ENCODE peak calls at places on chromosomes 7 and 10, in five cellular contexts. P is heart right ventricle, M is foreskin fibroblast, Q is HCT116, J is A549. H is an unnamed sample.

GRCh38 chr10:75508239-75508813 is 76.9 kb downstream of the LRMDA start:
- DNase-seq in P (no peak), M (peak), J (no peak), Q (no peak), H (no peak)

GRCh38 chr7:139734395-139734794 is 43.4 kb downstream of the HIPK2 start:
- DNase-seq in M (peak), Q (no peak), P (no peak), J (no peak), H (no peak)

GRCh38 chr10:114404171-114405010 is at the start of gene AFAP1L2:
- DNase-seq in P (peak), J (peak), M (peak), Q (no peak), H (peak)

GRCh38 chr10:115093286-115093775 is at the start of gene ATRNL1:
- DNase-seq in J (no peak), P (peak), Q (no peak), M (peak), H (peak)

GRCh38 chr10:129637010-129637409 is 170.0 kb downstream of the MGMT start:
- DNase-seq in Q (no peak), P (no peak), M (no peak), J (no peak), H (no peak)

GRCh38 chr7:54664235-54665228 is 94.5 kb downstream of the SEC61G start:
- DNase-seq in J (peak), P (peak), Q (no peak), M (peak), H (no peak)

GRCh38 chr10:17737021-17737965 is 14.7 kb upstream of the TMEM236 start:
- DNase-seq in Q (no peak), P (peak), M (peak), J (peak), H (no peak)

GRCh38 chr10:27998178-27998953 is 513 bp downstream of the ODAD2 start:
- DNase-seq in J (no peak), P (peak), M (peak), Q (no peak), H (peak)

GRCh38 chr7:151411551-151411950 is 1.7 kb upstream of the WDR86 start:
- DNase-seq in M (no peak), Q (no peak), J (no peak), P (no peak), H (no peak)

GRCh38 chr10:97736403-97736901 is 476 bp upstream of the ZFYVE27 start:
- DNase-seq in J (no peak), M (no peak), P (no peak), Q (no peak), H (no peak)

GRCh38 chr7:99357701-99358490 is 16.6 kb upstream of the ARPC1B start:
- DNase-seq in Q (no peak), J (no peak), P (no peak), M (no peak), H (peak)

GRCh38 chr10:22148956-22149355 is 68.9 kb downstream of the EBLN1 start:
- DNase-seq in J (no peak), P (no peak), M (peak), Q (no peak), H (no peak)

GRCh38 chr10:70940834-70941568 is 52.6 kb upstream of the PCBD1 start:
- DNase-seq in J (no peak), M (peak), P (peak), Q (no peak), H (no peak)

GRCh38 chr10:124225468-124226270 is 132.3 kb upstream of the CHST15 start:
- DNase-seq in Q (no peak), P (no peak), J (no peak), M (no peak), H (no peak)

GRCh38 chr10:97117372-97117771 is 68.4 kb downstream of the SLIT1 start:
- DNase-seq in M (peak), J (peak), Q (peak), P (no peak), H (no peak)

GRCh38 chr7:64875658-64876406 is 27.2 kb upstream of the ZNF273 start:
- DNase-seq in M (no peak), P (no peak), Q (no peak), J (no peak), H (no peak)

GRCh38 chr10:58700576-58700975 is 187.9 kb downstream of the BICC1 start:
- DNase-seq in J (no peak), M (peak), Q (no peak), P (no peak), H (no peak)

GRCh38 chr7:7816816-7817536 is 98.6 kb upstream of the RPA3 start:
- DNase-seq in M (no peak), P (no peak), J (no peak), Q (no peak), H (no peak)

GRCh38 chr7:351256-351655 is 61.3 kb downstream of the FOXL3 start:
- DNase-seq in M (no peak), Q (no peak), P (peak), J (no peak), H (no peak)

GRCh38 chr7:27165089-27165654 is at the start of gene HOXA9:
- DNase-seq in Q (peak), M (peak), P (no peak), J (no peak), H (peak)

GRCh38 chr10:44937201-44938005 is 22.2 kb upstream of the RASSF4 start:
- DNase-seq in Q (no peak), P (no peak), J (no peak), M (peak), H (peak)

GRCh38 chr10:71236286-71236685 is 23.9 kb downstream of the UNC5B start:
- DNase-seq in Q (no peak), J (no peak), P (no peak), M (peak), H (no peak)

GRCh38 chr7:13111230-13111629 is 423.8 kb downstream of the ARL4A start:
- DNase-seq in P (no peak), J (no peak), Q (peak), M (peak), H (no peak)

GRCh38 chr7:79241288-79242055 is 212.0 kb downstream of the MAGI2 start:
- DNase-seq in P (no peak), M (peak), J (no peak), Q (no peak), H (no peak)

GRCh38 chr10:46084321-46085165 is 38.5 kb upstream of the MSMB start:
- DNase-seq in Q (no peak), J (no peak), P (no peak), M (no peak), H (no peak)

GRCh38 chr10:132483394-132483793 is 54.2 kb upstream of the INPP5A start:
- DNase-seq in M (no peak), Q (no peak), J (no peak), P (no peak), H (no peak)

GRCh38 chr10:113712024-113712423 is 32.3 kb downstream of the CASP7 start:
- DNase-seq in P (no peak), J (no peak), Q (no peak), M (no peak), H (no peak)

GRCh38 chr7:47803846-47804245 is 144.4 kb downstream of the PKD1L1 start:
- DNase-seq in Q (no peak), P (no peak), M (no peak), J (no peak), H (no peak)

GRCh38 chr10:12360461-12360860 is 11.1 kb downstream of the CAMK1D start:
- DNase-seq in P (no peak), Q (no peak), M (no peak), J (no peak), H (peak)

GRCh38 chr7:150668472-150668911 is 17.0 kb upstream of the GIMAP2 start:
- DNase-seq in J (no peak), P (no peak), M (no peak), Q (no peak), H (no peak)

GRCh38 chr7:157701395-157701794 is 364.6 kb downstream of the DNAJB6 start:
- DNase-seq in P (no peak), Q (no peak), J (no peak), M (no peak), H (no peak)

GRCh38 chr7:157255201-157255606 is 81.6 kb upstream of the DNAJB6 start:
- DNase-seq in P (no peak), M (no peak), J (no peak), Q (no peak), H (no peak)

GRCh38 chr10:42691361-42692120 is 53.2 kb upstream of the ZNF33B start:
- DNase-seq in P (no peak), Q (no peak), M (no peak), J (no peak), H (no peak)

GRCh38 chr10:62021978-62022802 is 120.7 kb downstream of the ARID5B start:
- DNase-seq in J (no peak), P (no peak), M (no peak), Q (no peak), H (no peak)

GRCh38 chr7:124765401-124766352 is at the start of gene GPR37:
- DNase-seq in M (peak), Q (peak), J (peak), P (peak), H (peak)

GRCh38 chr7:1021931-1022330 is 22.4 kb upstream of the GPR146 start:
- DNase-seq in M (no peak), Q (no peak), J (no peak), P (no peak), H (no peak)

GRCh38 chr7:92874567-92874966 is 38.2 kb upstream of the CDK6 start:
- DNase-seq in P (no peak), Q (no peak), M (peak), J (no peak), H (no peak)

GRCh38 chr10:667096-667495 is 22.4 kb downstream of the DIP2C start:
- DNase-seq in J (no peak), M (no peak), Q (no peak), P (no peak), H (no peak)